ENCODE peak calls at places on chromosomes 12 and 14, in seven cellular contexts. S is IMR-90, W is H9, L is trophoblast cell, I is mesenchymal stem cell, K is mesendoderm, E is H1. O is an unnamed sample.

GRCh38 chr12:121618659-121619233 is 7.6 kb upstream of the ORAI1 start:
- DNase-seq in S (no peak), W (no peak), L (no peak), I (no peak), K (no peak), E (no peak), O (no peak)

GRCh38 chr12:130622803-130623202 is 93.3 kb downstream of the RIMBP2 start:
- DNase-seq in S (no peak), W (no peak), L (no peak), I (no peak), K (no peak), E (no peak), O (no peak)

GRCh38 chr12:126534495-126534894 is 1469.3 kb downstream of the AACS start:
- DNase-seq in S (no peak), W (no peak), L (no peak), I (no peak), K (peak; percentile 62), E (no peak), O (no peak)

GRCh38 chr12:12660201-12660600 is 35.8 kb downstream of the GPR19 start:
- DNase-seq in S (no peak), W (no peak), L (peak; percentile 71), I (no peak), K (no peak), E (no peak), O (no peak)

GRCh38 chr14:90405755-90406154 is 8.9 kb downstream of the CALM1 start:
- DNase-seq in S (no peak), W (no peak), L (no peak), I (no peak), K (no peak), E (no peak), O (no peak)

GRCh38 chr14:77058785-77059184 is 30.3 kb upstream of the IRF2BPL start:
- DNase-seq in S (no peak), W (no peak), L (no peak), I (no peak), K (no peak), E (no peak), O (no peak)

GRCh38 chr12:49089831-49090773 is 4.5 kb downstream of the DHH start:
- DNase-seq in S (peak; percentile 33), W (peak; percentile 57), L (peak; percentile 26), I (peak; percentile 55), K (no peak), E (no peak), O (no peak)

GRCh38 chr12:57147641-57147944 is 174 bp upstream of the LRP1-AS start:
- DNase-seq in S (peak; percentile 74), W (no peak), L (no peak), I (peak; percentile 68), K (peak; percentile 47), E (no peak), O (no peak)

GRCh38 chr14:45838597-45838996 is 585.6 kb upstream of the MIS18BP1 start:
- DNase-seq in S (no peak), W (no peak), L (no peak), I (peak; percentile 7), K (peak; percentile 22), E (no peak), O (no peak)

GRCh38 chr14:91114079-91115065 is 499 bp downstream of the DGLUCY start:
- DNase-seq in S (peak; percentile 43), W (peak; percentile 93), L (peak; percentile 48), I (peak; percentile 81), K (peak; percentile 97), E (peak; percentile 81), O (peak; percentile 92)

GRCh38 chr12:85558684-85559083 is 277.5 kb downstream of the RASSF9 start:
- DNase-seq in S (no peak), W (no peak), L (no peak), I (no peak), K (no peak), E (no peak), O (no peak)
- H3K4ac ChIP-seq in S (no peak overlapping the region), W (no peak overlapping the region), L (no peak overlapping the region), I (no peak overlapping the region), K (no peak overlapping the region), E (no peak overlapping the region), O (no peak overlapping the region)

GRCh38 chr14:99534863-99535262 is 53.7 kb downstream of the CCNK start:
- DNase-seq in S (no peak), W (no peak), L (no peak), I (no peak), K (no peak), E (no peak), O (peak; percentile 51)
- H3K4me1 ChIP-seq in S (peaks cover 45% of the 10 kb centered on the region), W (peaks cover 2% of the 10 kb centered on the region), L (peaks cover 27% of the 10 kb centered on the region), I (peaks cover 61% of the 10 kb centered on the region), K (peaks cover 3% of the 10 kb centered on the region), E (peaks cover 24% of the 10 kb centered on the region), O (peaks cover 62% of the 10 kb centered on the region)

GRCh38 chr12:89335452-89336244 is 16.7 kb downstream of the DUSP6 start:
- DNase-seq in S (no peak), W (no peak), L (no peak), I (no peak), K (peak; percentile 61), E (no peak), O (no peak)
- H3K4ac ChIP-seq in S (no peak overlapping the region), W (no peak overlapping the region), L (no peak overlapping the region), I (no peak overlapping the region), K (no peak overlapping the region), E (no peak overlapping the region), O (no peak overlapping the region)

GRCh38 chr14:52314521-52315354 is 626 bp downstream of the PTGER2 start:
- DNase-seq in S (peak; percentile 32), W (peak; percentile 58), L (no peak), I (peak; percentile 56), K (peak; percentile 42), E (no peak), O (no peak)

GRCh38 chr14:52315355-52315718 is 1.2 kb downstream of the PTGER2 start:
- DNase-seq in S (peak; percentile 39), W (no peak), L (no peak), I (peak; percentile 41), K (peak; percentile 6), E (no peak), O (no peak)

GRCh38 chr14:52318829-52319604 is 4.9 kb downstream of the PTGER2 start:
- DNase-seq in S (peak; percentile 29), W (no peak), L (no peak), I (no peak), K (no peak), E (no peak), O (no peak)

GRCh38 chr14:52313903-52314481 is at the start of gene PTGER2:
- DNase-seq in S (peak; percentile 97), W (peak; percentile 59), L (peak; percentile 46), I (peak; percentile 95), K (peak; percentile 49), E (no peak), O (peak; percentile 59)

DNA sequence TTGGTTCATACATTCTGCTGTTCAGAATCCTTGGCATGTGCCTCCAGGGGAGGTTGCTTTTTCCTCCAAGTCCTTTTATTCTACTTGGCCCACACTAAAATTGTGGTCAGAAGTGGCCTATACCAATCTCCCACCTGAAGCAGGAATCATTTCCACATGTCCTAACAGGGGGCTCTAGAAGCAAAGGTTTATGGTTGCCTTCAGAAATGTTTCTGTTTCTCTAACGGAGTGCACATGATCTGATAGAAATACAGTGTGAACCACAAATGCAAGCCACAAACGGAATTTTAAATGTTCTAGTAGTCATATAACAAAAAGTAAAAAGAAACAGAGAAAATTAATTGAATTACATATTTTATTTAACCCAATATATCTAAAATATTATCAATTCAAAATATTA is 3.9 kb downstream of the PTGER2 start:
- DNase-seq in S (no peak), W (no peak), L (no peak), I (no peak), K (no peak), E (no peak), O (no peak)
- H3K4me1 ChIP-seq in S (peaks cover 5% of the 10 kb centered on the region), W (no peaks in the 10 kb centered on the region), L (peaks cover 12% of the 10 kb centered on the region), I (peaks cover 15% of the 10 kb centered on the region), K (no peaks in the 10 kb centered on the region), E (peaks cover 5% of the 10 kb centered on the region), O (peaks cover 7% of the 10 kb centered on the region)